ENCODE peak calls at places on chromosomes 6 and 20, in six cellular contexts. X, E, S, A, V and F are unnamed samples.

GRCh38 chr6:4829089-4829488 is 52.9 kb downstream of the CDYL start:
- DNase-seq in X (no peak), E (no peak), S (no peak), A (no peak), V (no peak), F (no peak)

GRCh38 chr6:150775400-150775799 is 90.1 kb upstream of the MTHFD1L start:
- DNase-seq in X (no peak), E (no peak), S (no peak), A (no peak), V (no peak), F (no peak)

GRCh38 chr6:33656844-33657243 is 35.7 kb downstream of the ITPR3 start:
- DNase-seq in X (no peak), E (no peak), S (no peak), A (no peak), V (no peak), F (no peak)

GRCh38 chr6:633611-634010 is 23.3 kb downstream of the HUS1B start:
- DNase-seq in X (no peak), E (no peak), S (no peak), A (no peak), V (no peak), F (no peak)

GRCh38 chr6:33431880-33432541 is 12.1 kb downstream of the SYNGAP1 start:
- DNase-seq in X (no peak), E (no peak), S (no peak), A (no peak), V (no peak), F (no peak)

GRCh38 chr6:1580109-1580508 is 29.6 kb upstream of the FOXC1 start:
- DNase-seq in X (no peak), E (no peak), S (no peak), A (no peak), V (peak; percentile 30), F (no peak)

GRCh38 chr6:144379356-144379755 is 94.2 kb downstream of the UTRN start:
- DNase-seq in X (no peak), E (no peak), S (no peak), A (no peak), V (peak; percentile 32), F (no peak)

GRCh38 chr20:47306755-47307370 is 49.6 kb downstream of the ZMYND8 start:
- DNase-seq in X (no peak), E (no peak), S (no peak), A (no peak), V (no peak), F (no peak)

GRCh38 chr6:75234126-75234865 is 9.3 kb downstream of the COX7A2 start:
- DNase-seq in X (no peak), E (no peak), S (no peak), A (no peak), V (peak; percentile 22), F (no peak)

GRCh38 chr6:70398783-70399730 is 14.3 kb upstream of the FAM135A start:
- DNase-seq in X (peak; percentile 67), E (peak; percentile 78), S (peak; percentile 7), A (peak; percentile 72), V (peak; percentile 27), F (peak; percentile 73)

GRCh38 chr6:39362487-39362865 is 40.0 kb upstream of the KCNK16 start:
- DNase-seq in X (no peak), E (no peak), S (no peak), A (no peak), V (no peak), F (no peak)

GRCh38 chr6:20589266-20589665 is 55.0 kb downstream of the CDKAL1 start:
- DNase-seq in X (no peak), E (no peak), S (no peak), A (no peak), V (peak; percentile 57), F (no peak)

GRCh38 chr6:4316867-4317400 is 181.6 kb upstream of the ECI2 start:
- DNase-seq in X (peak; percentile 79), E (peak; percentile 59), S (peak; percentile 31), A (peak; percentile 37), V (peak; percentile 96), F (no peak)

GRCh38 chr6:119347466-119348307 is 1.9 kb downstream of the MAN1A1 start:
- DNase-seq in X (peak; percentile 74), E (peak; percentile 58), S (no peak), A (peak; percentile 52), V (peak; percentile 19), F (no peak)

GRCh38 chr20:34713194-34713943 is 9.2 kb downstream of the TP53INP2 start:
- DNase-seq in X (no peak), E (no peak), S (no peak), A (no peak), V (peak; percentile 99), F (no peak)

GRCh38 chr20:11502051-11502450 is 415.6 kb upstream of the BTBD3 start:
- DNase-seq in X (no peak), E (no peak), S (no peak), A (no peak), V (peak; percentile 42), F (no peak)

GRCh38 chr20:58634818-58635665 is 16.0 kb upstream of the STX16 start:
- DNase-seq in X (peak; percentile 57), E (no peak), S (no peak), A (no peak), V (no peak), F (no peak)

GRCh38 chr6:105603779-105604592 is 201.1 kb upstream of the PREP start:
- DNase-seq in X (no peak), E (no peak), S (no peak), A (no peak), V (peak; percentile 76), F (no peak)

GRCh38 chr6:136437246-136437645 is 113.0 kb downstream of the MAP7 start:
- DNase-seq in X (no peak), E (no peak), S (no peak), A (no peak), V (no peak), F (peak; percentile 25)

GRCh38 chr6:95576218-95576617 is 1.1 kb upstream of the MANEA start:
- DNase-seq in X (no peak), E (no peak), S (no peak), A (no peak), V (peak; percentile 2), F (no peak)

GRCh38 chr20:35991142-35991771 is 22.9 kb downstream of the CNBD2 start:
- DNase-seq in X (no peak), E (peak; percentile 43), S (no peak), A (peak; percentile 42), V (peak; percentile 51), F (no peak)

GRCh38 chr20:36248836-36249235 is 12.6 kb downstream of the AAR2 start:
- DNase-seq in X (no peak), E (no peak), S (no peak), A (no peak), V (no peak), F (no peak)

GRCh38 chr6:88573971-88574370 is 389.4 kb downstream of the RNGTT start:
- DNase-seq in X (no peak), E (no peak), S (no peak), A (no peak), V (no peak), F (no peak)

GRCh38 chr6:167782698-167783517 is 43.8 kb upstream of the AFDN start:
- DNase-seq in X (no peak), E (no peak), S (no peak), A (no peak), V (no peak), F (no peak)

GRCh38 chr6:166567107-166567506 is 19.4 kb downstream of the RAMACL start:
- DNase-seq in X (no peak), E (no peak), S (no peak), A (no peak), V (peak; percentile 91), F (no peak)

GRCh38 chr6:137927777-137928218 is 60.7 kb downstream of the TNFAIP3 start:
- DNase-seq in X (no peak), E (no peak), S (no peak), A (no peak), V (no peak), F (no peak)

GRCh38 chr20:2178328-2179232 is 77.0 kb downstream of the STK35 start:
- DNase-seq in X (no peak), E (no peak), S (no peak), A (peak; percentile 35), V (peak; percentile 14), F (no peak)

GRCh38 chr20:46599227-46599987 is 49.0 kb upstream of the OCSTAMP start:
- DNase-seq in X (no peak), E (no peak), S (no peak), A (no peak), V (no peak), F (no peak)

GRCh38 chr6:27768556-27768955 is 143.6 kb downstream of the OR2B2 start:
- DNase-seq in X (no peak), E (no peak), S (no peak), A (no peak), V (no peak), F (no peak)

GRCh38 chr6:139068846-139069245 is 40.3 kb downstream of the ABRACL start:
- DNase-seq in X (no peak), E (no peak), S (no peak), A (no peak), V (no peak), F (peak; percentile 13)

GRCh38 chr6:157710604-157711003 is 112.4 kb upstream of the SNX9 start:
- DNase-seq in X (no peak), E (no peak), S (no peak), A (no peak), V (peak; percentile 19), F (no peak)

GRCh38 chr20:59031326-59032022 is 661 bp downstream of the ATP5F1E start:
- DNase-seq in X (no peak), E (no peak), S (no peak), A (no peak), V (no peak), F (no peak)

GRCh38 chr20:51360451-51361230 is 181.9 kb downstream of the NFATC2 start:
- DNase-seq in X (peak; percentile 47), E (no peak), S (no peak), A (no peak), V (peak; percentile 92), F (no peak)

GRCh38 chr6:143074101-143074500 is 13.4 kb downstream of the AIG1 start:
- DNase-seq in X (no peak), E (no peak), S (no peak), A (no peak), V (no peak), F (no peak)

GRCh38 chr6:23522751-23523527 is 603.1 kb upstream of the NRSN1 start:
- DNase-seq in X (no peak), E (no peak), S (no peak), A (no peak), V (no peak), F (no peak)

GRCh38 chr6:86010915-86011786 is 368.5 kb upstream of the SYNCRIP start:
- DNase-seq in X (no peak), E (no peak), S (no peak), A (no peak), V (no peak), F (no peak)

GRCh38 chr6:63573140-63573898 is 1.0 kb downstream of the LOC128125822 start:
- DNase-seq in X (peak; percentile 93), E (peak; percentile 91), S (peak; percentile 55), A (peak; percentile 93), V (peak; percentile 76), F (peak; percentile 62)

GRCh38 chr20:24376523-24377085 is 92.8 kb upstream of the SYNDIG1 start:
- DNase-seq in X (no peak), E (no peak), S (no peak), A (no peak), V (peak; percentile 73), F (no peak)

GRCh38 chr6:105921781-105922180 is 164.4 kb upstream of the PRDM1 start:
- DNase-seq in X (no peak), E (no peak), S (no peak), A (no peak), V (no peak), F (no peak)

GRCh38 chr6:137869781-137870180 is 2.7 kb downstream of the TNFAIP3 start:
- DNase-seq in X (no peak), E (no peak), S (no peak), A (no peak), V (no peak), F (no peak)